ENCODE peak calls at places on chromosome 7, in eight cellular contexts. A is body of pancreas, M is stomach, H is Peyer's patch, Y is AG04449, I is fibroblast of pulmonary artery, S is brain microvascular endothelial cell, Z is OCI-LY7. U is an unnamed sample.

GRCh38 chr7:4140933-4141332 is 541.2 kb upstream of the FOXK1 start:
- DNase-seq in S (no peak), A (no peak), I (no peak), Y (no peak), H (peak; percentile 6), M (no peak), Z (no peak), U (no peak)

GRCh38 chr7:30973791-30974604 is 10.2 kb downstream of the GHRHR start:
- DNase-seq in I (no peak), Z (no peak), Y (no peak), M (no peak), S (no peak), A (no peak), H (no peak), U (no peak)

GRCh38 chr7:78751253-78751652 is 702.2 kb downstream of the MAGI2 start:
- DNase-seq in M (no peak), S (no peak), H (no peak), I (no peak), Y (no peak), A (no peak), Z (no peak), U (no peak)

GRCh38 chr7:111074071-111074771 is 16.7 kb upstream of the LRRN3 start:
- DNase-seq in H (no peak), S (no peak), M (no peak), I (no peak), A (no peak), Y (no peak), Z (no peak), U (no peak)

GRCh38 chr7:25260862-25261454 is 32.7 kb upstream of the NPVF start:
- DNase-seq in M (no peak), A (no peak), S (peak; percentile 16), Z (peak; percentile 67), Y (peak; percentile 19), H (no peak), I (peak; percentile 67), U (no peak)

GRCh38 chr7:40597517-40597916 is 462.7 kb downstream of the SUGCT start:
- DNase-seq in S (no peak), A (no peak), I (no peak), Y (no peak), H (no peak), M (no peak), Z (no peak), U (no peak)

GRCh38 chr7:131948434-131949053 is 392.1 kb upstream of the PODXL start:
- DNase-seq in I (peak; percentile 5), Y (no peak), H (peak; percentile 69), Z (no peak), A (no peak), S (no peak), M (no peak), U (no peak)

GRCh38 chr7:108147031-108147563 is 16.9 kb upstream of the LAMB4 start:
- DNase-seq in S (no peak), I (no peak), M (no peak), A (peak; percentile 22), Z (no peak), Y (no peak), H (no peak), U (no peak)

GRCh38 chr7:31023877-31024276 is 28.2 kb upstream of the ADCYAP1R1 start:
- DNase-seq in A (no peak), S (no peak), M (no peak), I (no peak), Z (peak; percentile 5), Y (no peak), H (no peak), U (no peak)

GRCh38 chr7:131007439-131008330 is 273.7 kb upstream of the KLF14 start:
- DNase-seq in I (peak; percentile 77), Y (no peak), A (peak; percentile 75), H (peak; percentile 67), M (peak; percentile 73), Z (peak; percentile 48), S (peak; percentile 72), U (peak; percentile 88)

GRCh38 chr7:101308245-101309085 is 13.1 kb downstream of the IFT22 start:
- DNase-seq in Z (no peak), H (peak; percentile 81), Y (no peak), I (peak; percentile 42), M (peak; percentile 87), A (peak; percentile 94), S (peak; percentile 32), U (peak; percentile 74)

GRCh38 chr7:1646957-1647891 is 22.9 kb upstream of the ELFN1 start:
- DNase-seq in I (peak; percentile 49), S (peak; percentile 27), M (no peak), Y (no peak), A (no peak), H (peak; percentile 40), Z (no peak), U (no peak)

GRCh38 chr7:151166629-151167196 is 781 bp downstream of the GBX1 start:
- DNase-seq in Y (no peak), H (no peak), M (no peak), S (no peak), Z (no peak), A (no peak), I (no peak), U (no peak)

GRCh38 chr7:151172273-151173141 is 5.0 kb upstream of the GBX1 start:
- DNase-seq in M (peak; percentile 85), A (peak; percentile 83), Y (no peak), Z (peak; percentile 72), H (peak; percentile 88), I (peak; percentile 68), S (peak; percentile 37), U (no peak)

GRCh38 chr7:151168787-151169162 is 1.3 kb upstream of the GBX1 start:
- DNase-seq in M (peak; percentile 13), S (no peak), H (no peak), A (no peak), Z (no peak), Y (no peak), I (no peak), U (no peak)

GRCh38 chr7:151168022-151168786 is 710 bp upstream of the GBX1 start:
- DNase-seq in Z (peak; percentile 17), I (no peak), M (peak; percentile 42), Y (no peak), H (peak; percentile 62), S (no peak), A (peak; percentile 59), U (no peak)

GRCh38 chr7:151167197-151167911 is at the start of gene GBX1:
- DNase-seq in Z (no peak), A (peak; percentile 34), H (no peak), Y (no peak), M (peak; percentile 20), S (no peak), I (no peak), U (no peak)
- H3K4me3 ChIP-seq in Z (no peak within 1 kb of the TSS), A (no peak within 1 kb of the TSS), H (peak within 1 kb of the TSS; percentile 52), Y (no peak within 1 kb of the TSS), M (peak within 1 kb of the TSS; percentile 53), S (peak within 1 kb of the TSS; percentile 32), I (no peak within 1 kb of the TSS), U (peak within 1 kb of the TSS; percentile 21)

DNA sequence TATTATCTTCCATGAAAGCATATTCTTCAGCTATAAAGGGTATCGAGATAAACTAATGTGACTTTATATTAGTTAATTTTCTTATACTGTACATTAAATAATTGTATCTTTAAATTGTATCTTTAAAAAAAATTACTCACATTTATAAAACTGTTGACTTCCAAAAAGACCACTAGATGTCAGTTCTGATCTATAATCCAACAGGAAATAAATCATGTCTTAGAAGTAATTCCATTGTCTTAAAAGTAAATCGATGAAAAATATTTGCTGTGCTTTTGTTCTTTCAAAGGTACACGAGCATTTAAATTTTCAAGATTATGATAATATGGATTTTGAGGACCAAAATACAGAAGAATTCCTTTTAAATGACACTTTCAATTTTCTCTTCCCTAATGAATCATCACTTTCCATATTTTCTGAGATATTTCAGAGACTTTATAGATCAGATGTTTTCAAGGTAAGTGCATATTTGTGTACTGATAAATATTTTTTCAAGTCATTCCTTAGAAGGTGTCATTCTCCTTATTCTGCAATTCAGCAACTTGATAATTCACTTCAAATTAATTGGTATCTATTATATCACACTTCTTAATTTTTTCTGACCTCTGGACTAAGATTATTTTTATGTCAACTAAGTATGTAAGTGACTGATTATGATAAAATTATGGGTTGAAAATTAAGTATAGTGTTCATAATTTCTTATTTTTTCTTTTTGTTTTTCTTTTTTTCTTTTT is 138.5 kb downstream of the CPED1 start:
- DNase-seq in H (no peak), S (no peak), Y (no peak), Z (peak; percentile 53), I (peak; percentile 70), M (no peak), A (no peak), U (peak; percentile 3)
- TF ChIP-seq CTCF in H (peak; percentile 22), S (no peak), Y (no peak), Z (peak; percentile 86), I (peak; percentile 40), M (no peak), A (peak; percentile 49), U (peak; percentile 34)

GRCh38 chr7:44310221-44310848 is 15.1 kb downstream of the CAMK2B start:
- DNase-seq in A (no peak), S (no peak), Y (no peak), Z (no peak), M (peak; percentile 19), I (no peak), H (no peak), U (no peak)
- H3K4me3 ChIP-seq in A (no peak overlapping the region), S (no peak overlapping the region), Y (no peak overlapping the region), Z (no peak overlapping the region), M (peak overlapping the region; percentile 38), I (peak overlapping the region; percentile 34), H (peak overlapping the region; percentile 47), U (no peak overlapping the region)

GRCh38 chr7:142319970-142320369 is 62.1 kb upstream of the PRSS58 start:
- DNase-seq in H (no peak), M (no peak), Z (peak; percentile 45), A (no peak), Y (no peak), S (no peak), I (no peak), U (no peak)
- TF ChIP-seq CTCF in H (no peak), M (no peak), Z (peak; percentile 84), A (no peak), Y (peak; percentile 22), S (peak; percentile 69), I (no peak), U (peak; percentile 47)

U was measured in LNCaP clone FGC.